ENCODE peak calls at places on chromosomes 12 and 14, in seven cellular contexts. X is neuronal stem cell, A is psoas muscle, I is PC-3, F is astrocyte, R is heart left ventricle, O is lung. S is an unnamed sample.

GRCh38 chr12:108193493-108193892 is 64.4 kb downstream of the WSCD2 start:
- DNase-seq in X (no peak), F (no peak), I (no peak), O (no peak), A (no peak), R (no peak), S (no peak)

GRCh38 chr12:53061404-53062010 is 11.6 kb downstream of the TNS2 start:
- DNase-seq in O (peak), F (no peak), X (no peak), R (no peak), I (peak), A (peak), S (peak)

GRCh38 chr12:19288603-19289244 is 150.6 kb upstream of the AEBP2 start:
- DNase-seq in O (no peak), X (peak), I (peak), A (no peak), R (no peak), F (peak), S (no peak)

GRCh38 chr14:85701763-85702162 is 171.8 kb downstream of the FLRT2 start:
- DNase-seq in O (no peak), I (no peak), F (peak), X (no peak), R (no peak), A (no peak), S (no peak)

GRCh38 chr12:5783274-5783920 is 161.7 kb downstream of the ANO2 start:
- DNase-seq in X (no peak), I (no peak), F (no peak), O (peak), R (no peak), A (no peak), S (no peak)

GRCh38 chr12:121060149-121061001 is 21.3 kb upstream of the OASL start:
- DNase-seq in X (peak), I (peak), O (no peak), F (no peak), R (peak), A (no peak), S (peak)

GRCh38 chr12:78398750-78399149 is 465.8 kb upstream of the SYT1 start:
- DNase-seq in A (no peak), X (no peak), O (no peak), I (peak), R (no peak), F (no peak), S (no peak)

GRCh38 chr14:21987937-21988336 is 314.3 kb upstream of the OR4E1 start:
- DNase-seq in A (no peak), X (peak), O (no peak), R (no peak), I (peak), F (no peak), S (no peak)

GRCh38 chr12:94458882-94459772 is 540 bp downstream of the CEP83 start:
- DNase-seq in R (no peak), I (peak), F (peak), O (no peak), A (no peak), X (peak), S (no peak)

GRCh38 chr12:107684990-107685359 is 624 bp upstream of the PWP1 start:
- DNase-seq in R (no peak), X (no peak), F (no peak), O (no peak), A (no peak), I (peak), S (no peak)

GRCh38 chr12:131208425-131208824 is 254.7 kb downstream of the ADGRD1 start:
- DNase-seq in A (no peak), O (no peak), R (no peak), I (no peak), X (no peak), F (no peak), S (peak)

GRCh38 chr14:32211068-32211404 is 8.0 kb upstream of the RNU6-8 start:
- DNase-seq in I (no peak), A (no peak), F (no peak), R (no peak), X (no peak), O (no peak), S (no peak)

GRCh38 chr12:10634427-10634826 is 21.0 kb upstream of the MAGOHB start:
- DNase-seq in X (no peak), F (peak), R (no peak), I (peak), O (no peak), A (no peak), S (no peak)

GRCh38 chr12:5944688-5945070 is 380 bp downstream of the ANO2 start:
- DNase-seq in A (no peak), I (no peak), X (no peak), F (no peak), O (no peak), R (no peak), S (no peak)

GRCh38 chr12:15276088-15276698 is 46.1 kb upstream of the PTPRO start:
- DNase-seq in R (no peak), X (peak), F (peak), A (no peak), I (peak), O (no peak), S (no peak)

DNA sequence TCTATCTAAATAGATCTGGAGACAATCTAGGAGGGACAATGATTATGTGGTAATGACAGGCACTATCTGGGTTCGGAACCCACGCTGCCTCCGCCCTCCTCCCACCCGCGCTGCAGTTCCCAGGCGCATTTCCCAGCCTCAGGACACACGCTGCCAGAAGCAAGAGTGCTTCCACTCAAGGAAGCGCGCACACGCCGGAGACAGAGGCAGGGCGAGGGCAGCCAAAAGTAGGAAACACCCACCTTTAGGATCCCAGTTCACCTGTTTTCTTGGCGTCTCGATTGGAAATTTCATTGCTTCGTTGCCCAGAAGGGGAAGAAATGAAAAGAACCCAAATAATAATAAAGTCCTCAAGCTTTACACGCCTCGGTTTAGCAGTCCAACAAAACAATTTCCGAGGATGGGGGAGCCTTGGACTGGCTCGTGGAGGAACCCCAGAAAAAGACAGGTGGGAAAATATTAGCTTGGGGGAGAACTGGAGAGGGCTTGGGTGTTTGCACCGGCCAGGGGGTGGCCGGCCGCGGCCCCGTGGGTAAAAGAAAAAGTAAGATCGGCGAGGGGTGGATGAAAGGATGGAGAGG is 474 bp downstream of the KCNK10 start:
- DNase-seq in X (no peak), A (no peak), R (no peak), O (no peak), I (no peak), F (no peak), S (no peak)
- H3K4me3 ChIP-seq in X (peak), A (peak), R (peak), O (no peak), I (peak), F (peak), S (no peak)

GRCh38 chr12:8677362-8677761 is 14.7 kb upstream of the MFAP5 start:
- DNase-seq in R (no peak), X (no peak), F (no peak), I (no peak), A (no peak), O (no peak), S (no peak)

GRCh38 chr12:8676651-8677050 is 14.0 kb upstream of the MFAP5 start:
- DNase-seq in I (no peak), F (no peak), O (no peak), A (no peak), X (no peak), R (no peak), S (no peak)

GRCh38 chr12:8680533-8680932 is 17.3 kb upstream of the RIMKLB start:
- DNase-seq in F (no peak), I (no peak), A (no peak), O (no peak), X (no peak), R (no peak), S (no peak)

GRCh38 chr12:8678661-8679111 is 16.1 kb upstream of the MFAP5 start:
- DNase-seq in I (no peak), A (no peak), X (no peak), F (peak), O (no peak), R (no peak), S (no peak)

GRCh38 chr12:8681129-8681902 is 16.5 kb upstream of the RIMKLB start:
- DNase-seq in O (peak), X (no peak), R (peak), F (peak), A (no peak), I (no peak), S (peak)
- H3K4me3 ChIP-seq in O (no peak), X (no peak), R (peak), F (no peak), A (peak), I (no peak), S (no peak)

DNA sequence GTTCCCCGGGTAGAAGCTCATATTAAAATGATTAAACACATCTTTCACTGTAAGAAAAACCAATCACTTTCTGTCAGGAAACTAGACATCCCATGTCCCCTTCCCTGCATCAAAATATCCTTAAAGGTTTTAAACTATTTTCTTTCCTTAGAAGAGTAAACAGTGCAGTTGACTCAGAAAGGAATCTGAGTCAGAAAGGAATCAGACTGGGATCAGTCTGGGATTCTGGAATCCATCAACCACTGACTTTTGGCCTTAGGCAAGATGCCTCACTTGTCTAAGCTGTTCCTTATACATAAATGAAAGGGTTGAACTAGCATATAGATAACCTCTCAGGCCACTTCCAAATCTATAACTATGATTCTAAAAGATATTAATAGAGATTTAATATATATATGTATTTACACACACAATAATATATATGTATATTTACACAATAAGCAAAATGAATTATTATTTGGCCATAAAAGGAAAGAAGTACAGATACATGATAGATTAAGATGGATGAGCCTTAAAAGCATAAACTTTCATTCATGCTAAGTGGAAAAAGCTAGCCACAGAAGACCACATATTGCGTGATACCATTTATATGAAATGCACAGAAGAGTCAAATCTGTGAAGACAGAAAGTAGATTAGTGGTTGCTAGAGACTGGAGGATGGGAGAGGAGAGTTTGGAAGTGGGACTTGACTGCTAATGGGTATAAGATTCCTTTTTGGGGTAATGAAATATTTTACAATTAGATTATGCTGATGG is 114.4 kb downstream of the SLC38A1 start:
- DNase-seq in X (no peak), R (no peak), F (peak), O (no peak), A (no peak), I (peak), S (no peak)
- H3K4me3 ChIP-seq in X (no peak), R (no peak), F (no peak), O (no peak), A (no peak), I (peak), S (no peak)

GRCh38 chr12:90149453-90149852 is 440.8 kb upstream of the ATP2B1 start:
- DNase-seq in F (no peak), R (no peak), X (no peak), A (no peak), I (no peak), O (no peak), S (no peak)

GRCh38 chr12:90153827-90154226 is 445.2 kb upstream of the ATP2B1 start:
- DNase-seq in X (no peak), R (no peak), I (no peak), O (no peak), F (no peak), A (no peak), S (no peak)

DNA sequence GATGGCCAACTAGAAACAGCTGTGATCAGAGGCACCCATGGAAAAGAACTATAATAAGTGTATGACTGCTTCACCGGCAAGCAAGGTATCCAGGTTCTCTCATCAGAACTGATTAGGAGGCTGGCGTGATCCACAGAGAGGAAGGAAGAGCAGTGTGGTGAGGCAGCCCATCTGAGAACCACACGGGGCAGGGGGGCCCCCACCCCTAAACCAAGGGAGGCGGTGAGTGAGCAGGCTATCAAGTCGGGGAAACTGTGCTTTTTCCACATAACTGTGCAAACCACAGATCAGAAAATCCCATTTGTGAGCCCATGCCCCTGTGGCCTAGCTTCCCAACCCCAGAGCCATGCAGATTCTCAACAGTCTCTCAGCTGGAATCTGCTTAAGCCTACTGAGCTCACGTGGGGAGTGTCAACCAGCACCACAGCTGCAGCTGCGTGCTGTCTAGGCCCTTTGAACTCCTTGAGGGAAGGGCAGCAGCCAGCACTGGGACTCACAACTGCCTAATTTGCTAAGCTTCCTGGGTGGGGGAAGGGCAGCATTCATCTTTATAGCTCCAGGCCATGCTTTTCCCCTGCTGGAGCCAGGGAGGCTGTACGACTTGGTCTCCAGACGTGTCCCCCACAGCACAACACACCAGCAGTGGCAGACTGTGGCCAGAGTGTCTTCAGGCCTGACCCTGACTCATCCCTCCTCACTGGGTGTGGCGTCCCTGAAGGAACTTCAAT is 444.4 kb upstream of the ATP2B1 start:
- DNase-seq in X (no peak), O (no peak), I (peak), R (no peak), F (no peak), A (no peak), S (no peak)
- H3K4me3 ChIP-seq in X (peak), O (no peak), I (no peak), R (no peak), F (no peak), A (no peak), S (no peak)

DNA sequence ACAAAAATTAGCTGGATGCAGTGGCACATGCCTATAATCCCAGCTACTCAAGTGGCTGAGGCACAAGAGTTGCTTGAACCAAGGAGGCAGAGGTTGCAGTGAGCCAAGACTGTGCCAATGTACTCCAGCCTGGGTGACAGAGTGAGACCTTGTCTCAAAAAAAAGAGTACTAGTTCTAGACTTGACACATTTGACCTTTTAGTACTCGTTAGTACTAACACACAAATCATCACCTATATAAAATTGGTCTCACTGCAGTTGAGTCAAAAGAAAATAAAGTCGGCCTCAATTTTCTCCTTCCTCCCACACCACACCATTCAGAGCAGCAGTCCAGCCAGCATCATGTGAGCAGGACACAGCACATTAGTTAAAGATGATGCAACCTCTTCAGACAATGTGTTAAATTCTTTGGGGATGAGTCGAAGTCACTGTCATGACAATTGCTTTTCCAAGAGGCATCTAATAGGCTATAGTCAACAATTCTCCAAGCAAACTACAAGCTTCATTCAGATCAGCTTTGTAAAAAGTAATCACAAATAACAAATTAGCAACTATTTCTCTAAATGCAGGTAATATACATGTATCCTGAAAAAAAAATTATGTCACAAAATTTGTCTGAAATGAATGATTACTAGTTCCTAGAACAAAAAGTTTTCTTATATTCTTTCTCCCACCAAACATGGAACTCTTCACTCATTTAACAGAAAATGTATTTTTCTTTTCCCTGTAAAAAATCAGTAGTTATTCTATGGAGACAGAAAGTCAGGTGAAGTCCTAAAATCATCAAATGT is 55.6 kb downstream of the CLIP1 start:
- DNase-seq in R (no peak), O (no peak), X (peak), I (peak), A (peak), F (peak), S (no peak)
- H3K4me3 ChIP-seq in R (no peak), O (no peak), X (no peak), I (no peak), A (no peak), F (no peak), S (no peak)

GRCh38 chr14:46573518-46573917 is 78.1 kb downstream of the RPL10L start:
- DNase-seq in I (no peak), F (no peak), A (no peak), R (no peak), O (no peak), X (no peak), S (no peak)

GRCh38 chr14:46574236-46574970 is 77.2 kb downstream of the RPL10L start:
- DNase-seq in R (no peak), A (no peak), X (no peak), F (peak), I (peak), O (no peak), S (no peak)

GRCh38 chr14:46574976-46575375 is 76.6 kb downstream of the RPL10L start:
- DNase-seq in F (no peak), A (no peak), I (no peak), X (no peak), R (no peak), O (no peak), S (no peak)

GRCh38 chr14:46571970-46572369 is 79.6 kb downstream of the RPL10L start:
- DNase-seq in R (no peak), I (peak), A (no peak), O (no peak), F (peak), X (no peak), S (no peak)
- H3K4me3 ChIP-seq in R (no peak), I (no peak), A (no peak), O (no peak), F (no peak), X (no peak), S (no peak)

GRCh38 chr12:95548056-95548538 is 3.2 kb downstream of the USP44 start:
- DNase-seq in I (no peak), O (peak), X (peak), A (peak), F (peak), R (peak), S (peak)
- H3K4me3 ChIP-seq in I (no peak), O (peak), X (peak), A (peak), F (peak), R (peak), S (peak)

DNA sequence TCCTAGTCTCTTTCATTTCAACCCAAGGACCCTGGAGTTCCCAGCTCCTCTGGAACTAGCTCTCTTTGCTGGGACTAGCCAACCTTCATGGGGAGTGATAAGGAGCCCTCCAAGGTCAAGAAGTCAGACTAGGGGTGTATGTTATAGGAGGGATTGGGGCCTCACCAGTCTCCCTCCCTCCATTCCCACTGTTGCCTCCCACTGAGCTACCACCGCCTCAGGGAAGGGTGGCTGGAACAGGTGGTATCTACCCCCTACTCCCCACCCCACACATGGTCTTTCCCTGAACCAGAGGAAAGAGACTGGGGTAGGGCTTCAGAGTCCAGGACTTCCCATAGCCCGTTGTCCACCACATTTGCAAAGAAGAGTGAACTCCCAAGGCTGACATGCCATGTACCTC is 2.4 kb downstream of the ERBB3 start:
- DNase-seq in R (no peak), F (no peak), X (no peak), O (no peak), A (no peak), I (no peak), S (no peak)
- H3K4me3 ChIP-seq in R (no peak), F (no peak), X (no peak), O (no peak), A (no peak), I (no peak), S (no peak)

GRCh38 chr14:55136868-55137785 is 8.1 kb downstream of the LGALS3 start:
- DNase-seq in R (peak), I (no peak), F (peak), X (no peak), A (peak), O (peak), S (no peak)
- H3K4me3 ChIP-seq in R (peak), I (no peak), F (peak), X (no peak), A (peak), O (no peak), S (no peak)

DNA sequence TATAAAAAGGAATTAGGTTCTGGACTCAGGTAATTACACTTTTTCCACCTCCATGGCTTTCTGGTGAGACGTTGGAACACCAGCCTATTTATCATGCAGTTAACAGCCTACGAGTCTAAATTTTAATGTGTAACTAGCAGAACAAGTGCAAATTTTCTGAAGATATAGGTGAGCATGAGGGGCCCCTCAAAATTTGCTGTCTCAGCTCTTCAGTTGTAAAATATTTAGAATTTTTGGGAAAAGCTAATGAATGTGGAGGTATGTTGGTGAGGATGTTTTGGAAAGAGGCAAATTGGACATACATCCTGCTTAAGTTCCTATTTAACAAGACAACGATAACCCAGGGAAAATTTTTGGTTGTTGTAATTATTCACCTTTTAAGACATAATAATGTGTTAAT is 25.3 kb upstream of the BCAT1 start:
- DNase-seq in O (no peak), X (no peak), R (no peak), F (no peak), I (no peak), A (no peak), S (no peak)
- H3K4me3 ChIP-seq in O (no peak), X (no peak), R (no peak), F (no peak), I (no peak), A (no peak), S (no peak)